ENCODE peak calls at places on chromosome 13, in five cellular contexts. U is HepG2, L is GM12878, H is SK-N-SH, Q is K562. G is an unnamed sample.

GRCh38 chr13:84661718-84662117 is 779.4 kb upstream of the SLITRK1 start:
- DNase-seq in U (no peak), Q (no peak), H (no peak), L (no peak), G (no peak)

GRCh38 chr13:40440990-40441820 is 225.2 kb downstream of the FOXO1 start:
- DNase-seq in L (no peak), H (peak), U (no peak), Q (no peak), G (no peak)

GRCh38 chr13:90447034-90447734 is 900.3 kb upstream of the MIR17HG start:
- DNase-seq in L (no peak), H (no peak), U (no peak), Q (no peak), G (no peak)

GRCh38 chr13:71864981-71865857 is 1.8 kb downstream of the DACH1 start:
- DNase-seq in Q (no peak), U (no peak), L (no peak), H (peak), G (peak)

GRCh38 chr13:101552797-101553196 is 100.3 kb downstream of the ITGBL1 start:
- DNase-seq in H (no peak), Q (no peak), U (no peak), L (no peak), G (no peak)

GRCh38 chr13:24063281-24063851 is 97.2 kb upstream of the SPATA13 start:
- DNase-seq in U (no peak), Q (no peak), L (no peak), H (no peak), G (no peak)

GRCh38 chr13:46403851-46404731 is 17.0 kb upstream of the RUBCNL start:
- DNase-seq in L (no peak), Q (no peak), U (no peak), H (no peak), G (peak)

GRCh38 chr13:95382411-95382810 is 81.2 kb upstream of the ABCC4 start:
- DNase-seq in H (no peak), U (no peak), Q (no peak), L (no peak), G (no peak)

GRCh38 chr13:50457430-50458393 is 385.8 kb downstream of the DLEU7 start:
- DNase-seq in Q (no peak), U (no peak), L (no peak), H (no peak), G (peak)

GRCh38 chr13:20546559-20546958 is 20.4 kb upstream of the IFT88 start:
- DNase-seq in H (no peak), U (no peak), Q (no peak), L (no peak), G (no peak)

GRCh38 chr13:27919299-27919933 is 384 bp upstream of the PDX1 start:
- DNase-seq in L (no peak), U (peak), H (no peak), Q (peak), G (no peak)

GRCh38 chr13:73146705-73147104 is 87.9 kb downstream of the KLF5 start:
- DNase-seq in H (no peak), L (no peak), Q (no peak), U (no peak), G (no peak)

GRCh38 chr13:111241862-111242261 is 78.6 kb upstream of the TEX29 start:
- DNase-seq in U (no peak), Q (no peak), L (no peak), H (no peak), G (no peak)

GRCh38 chr13:43830481-43830873 is 43.7 kb upstream of the ENOX1 start:
- DNase-seq in L (no peak), Q (no peak), U (no peak), H (no peak), G (no peak)

GRCh38 chr13:26425439-26426358 is 131.8 kb upstream of the WASF3 start:
- DNase-seq in U (peak), L (no peak), H (no peak), Q (no peak), G (no peak)

GRCh38 chr13:110306960-110307696 is at the start of the genes COL4A1 and COL4A2:
- DNase-seq in U (no peak), Q (no peak), L (no peak), H (peak), G (no peak)

GRCh38 chr13:27182844-27183497 is 11.4 kb upstream of the USP12 start:
- DNase-seq in Q (peak), U (peak), L (no peak), H (no peak), G (no peak)

GRCh38 chr13:43074824-43075510 is 51.6 kb downstream of the DNAJC15 start:
- DNase-seq in U (no peak), H (no peak), Q (no peak), L (no peak), G (no peak)

GRCh38 chr13:80783926-80784325 is 443.0 kb upstream of the SPRY2 start:
- DNase-seq in L (no peak), Q (no peak), U (no peak), H (no peak), G (no peak)

GRCh38 chr13:60226507-60226906 is 62.8 kb upstream of the DIAPH3 start:
- DNase-seq in L (no peak), U (peak), H (peak), Q (peak), G (no peak)

GRCh38 chr13:111095031-111095840 is 19.9 kb upstream of the ARHGEF7 start:
- DNase-seq in H (no peak), U (no peak), L (no peak), Q (no peak), G (no peak)

GRCh38 chr13:102700088-102701031 is 5.5 kb upstream of the METTL21C start:
- DNase-seq in L (no peak), Q (no peak), U (no peak), H (no peak), G (no peak)

GRCh38 chr13:75481176-75482069 is 546 bp downstream of the TBC1D4 start:
- DNase-seq in L (no peak), U (no peak), H (peak), Q (peak), G (no peak)

GRCh38 chr13:23751195-23751594 is 138.0 kb downstream of the MIPEP start:
- DNase-seq in U (peak), H (no peak), L (peak), Q (no peak), G (no peak)

GRCh38 chr13:34678154-34678553 is 263.9 kb upstream of the NBEA start:
- DNase-seq in Q (no peak), H (no peak), U (peak), L (no peak), G (no peak)

GRCh38 chr13:105817011-105817410 is 718.5 kb downstream of the EFNB2 start:
- DNase-seq in U (no peak), H (no peak), L (no peak), Q (no peak), G (no peak)
- TF ChIP-seq REST in U (no peak), H (no peak), L (no peak), Q (no peak), G (no peak)

GRCh38 chr13:107669356-107669755 is 546.0 kb downstream of the LIG4 start:
- DNase-seq in L (no peak), H (no peak), U (no peak), Q (no peak), G (no peak)
- TF ChIP-seq GABPA in L (no peak), H (no peak), U (no peak), Q (no peak), G (no peak)

GRCh38 chr13:30877335-30877734 is 28.7 kb upstream of the MEDAG start:
- DNase-seq in U (no peak), Q (no peak), L (no peak), H (no peak), G (no peak)
- H3K27ac ChIP-seq in U (no peak), Q (no peak), L (no peak), H (peak), G (no peak)

DNA sequence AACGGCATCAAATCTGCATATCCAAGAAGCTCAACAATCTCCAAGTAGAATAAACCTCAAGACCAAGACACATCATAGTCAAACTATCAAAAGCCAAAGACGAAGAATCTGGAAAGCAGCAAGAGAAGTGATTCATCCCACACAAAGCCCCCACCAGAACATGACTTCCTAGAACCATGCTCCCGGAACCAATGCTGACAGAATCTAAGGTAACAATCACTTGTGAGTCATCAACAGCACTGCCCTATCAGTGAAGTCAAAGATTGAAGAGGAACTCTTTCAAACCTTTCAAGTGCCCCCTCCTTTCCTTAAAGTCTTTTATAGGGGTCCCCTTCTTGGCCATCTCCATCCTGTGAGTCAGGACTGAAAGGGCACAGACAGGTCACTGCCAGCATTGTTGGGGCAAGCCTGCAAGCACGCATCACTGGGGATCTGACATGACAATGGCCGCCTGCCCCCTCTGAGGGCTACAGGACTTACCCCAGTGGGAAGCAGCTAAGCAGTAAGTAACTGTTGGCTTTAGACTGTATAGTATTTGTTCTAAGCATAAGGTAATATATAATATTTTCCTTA is at the start of gene CCDC70:
- DNase-seq in H (no peak), Q (peak), U (no peak), L (no peak), G (no peak)
- TF ChIP-seq REST in H (no peak), Q (no peak), U (no peak), L (no peak), G (no peak)